ENCODE peak calls at places on chromosomes 2 and 18, in four cellular contexts. One of them, this sample, is unnamed.

GRCh38 chr2:158112971-158113370 is 11.3 kb downstream of the UPP2 start:
- DNase-seq in K562: no peak
- DNase-seq in IMR-90: no peak
- DNase-seq in HepG2: no peak
- DNase-seq in this sample: no peak

GRCh38 chr2:206163251-206163880 is 3.7 kb downstream of the EEF1B2 start:
- DNase-seq in K562: no peak
- DNase-seq in IMR-90: no peak
- DNase-seq in HepG2: no peak
- DNase-seq in this sample: no peak

GRCh38 chr2:226215902-226216503 is 583.6 kb downstream of the IRS1 start:
- DNase-seq in K562: peak
- DNase-seq in HepG2: peak
- DNase-seq in IMR-90: peak
- DNase-seq in this sample: no peak

GRCh38 chr2:62304429-62305417 is 108.8 kb downstream of the B3GNT2 start:
- DNase-seq in K562: peak
- DNase-seq in IMR-90: peak
- DNase-seq in HepG2: peak
- DNase-seq in this sample: no peak

GRCh38 chr2:68375522-68376040 is 10.5 kb downstream of the PLEK start:
- DNase-seq in HepG2: no peak
- DNase-seq in K562: no peak
- DNase-seq in IMR-90: no peak
- DNase-seq in this sample: no peak

GRCh38 chr18:8816805-8817204 is 111.4 kb downstream of the MTCL1 start:
- DNase-seq in HepG2: no peak
- DNase-seq in IMR-90: peak
- DNase-seq in K562: no peak
- DNase-seq in this sample: no peak

GRCh38 chr2:146540271-146540932 is 1304.4 kb upstream of the ACVR2A start:
- DNase-seq in IMR-90: no peak
- DNase-seq in HepG2: no peak
- DNase-seq in K562: no peak
- DNase-seq in this sample: no peak

GRCh38 chr2:223760838-223761502 is 76.4 kb downstream of the AP1S3 start:
- DNase-seq in IMR-90: peak
- DNase-seq in HepG2: peak
- DNase-seq in K562: no peak
- DNase-seq in this sample: peak

GRCh38 chr2:95342556-95343320 is 45.6 kb downstream of the KCNIP3 start:
- DNase-seq in HepG2: no peak
- DNase-seq in K562: no peak
- DNase-seq in IMR-90: no peak
- DNase-seq in this sample: no peak

GRCh38 chr18:47343291-47343690 is 91.8 kb upstream of the SKOR2 start:
- DNase-seq in IMR-90: no peak
- DNase-seq in HepG2: no peak
- DNase-seq in K562: no peak
- DNase-seq in this sample: no peak

GRCh38 chr2:12717988-12718661 is 1.4 kb downstream of the TRIB2 start:
- DNase-seq in K562: no peak
- DNase-seq in HepG2: no peak
- DNase-seq in IMR-90: peak
- DNase-seq in this sample: peak

GRCh38 chr2:106972782-106973181 is 86.8 kb upstream of the ST6GAL2 start:
- DNase-seq in HepG2: no peak
- DNase-seq in IMR-90: no peak
- DNase-seq in K562: no peak
- DNase-seq in this sample: no peak

GRCh38 chr2:8315766-8316165 is 366.1 kb upstream of the ID2 start:
- DNase-seq in IMR-90: peak
- DNase-seq in K562: peak
- DNase-seq in HepG2: no peak
- DNase-seq in this sample: no peak

GRCh38 chr2:232643813-232644347 is 10.5 kb downstream of the EFHD1 start:
- DNase-seq in HepG2: no peak
- DNase-seq in K562: no peak
- DNase-seq in IMR-90: no peak
- DNase-seq in this sample: no peak

GRCh38 chr2:210147614-210148013 is 23.6 kb downstream of the KANSL1L start:
- DNase-seq in K562: no peak
- DNase-seq in IMR-90: no peak
- DNase-seq in HepG2: no peak
- DNase-seq in this sample: no peak

GRCh38 chr2:224875870-224876269 is 159.7 kb upstream of the CCDC195 start:
- DNase-seq in IMR-90: no peak
- DNase-seq in K562: no peak
- DNase-seq in HepG2: no peak
- DNase-seq in this sample: no peak

GRCh38 chr2:226802573-226802972 is 3.0 kb upstream of the IRS1 start:
- DNase-seq in IMR-90: peak
- DNase-seq in HepG2: peak
- DNase-seq in K562: peak
- DNase-seq in this sample: no peak

DNA sequence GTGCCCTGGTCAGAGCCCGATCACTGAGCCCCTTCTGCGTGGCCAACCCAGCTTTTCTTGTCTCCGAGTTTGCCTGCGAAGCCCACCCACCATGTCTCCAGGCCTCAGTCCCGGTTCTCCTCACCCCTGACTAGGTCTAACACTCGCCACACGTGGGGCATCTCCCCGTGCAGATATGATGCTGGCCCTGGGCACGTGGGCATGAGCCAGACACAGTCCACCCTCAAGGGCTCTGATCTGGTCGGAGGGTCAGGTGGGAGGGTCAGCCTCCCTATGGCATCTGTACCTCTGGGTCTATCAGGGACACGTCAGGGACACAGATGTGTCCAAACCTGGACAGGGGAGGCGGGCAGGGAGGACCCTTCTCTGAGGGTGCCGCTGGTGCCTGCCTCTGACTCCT is 95.4 kb downstream of the RHOB start:
- DNase-seq in K562: no peak
- DNase-seq in HepG2: no peak
- DNase-seq in IMR-90: no peak
- DNase-seq in this sample: no peak
- H3K4me2 ChIP-seq in K562: no peak
- H3K4me2 ChIP-seq in HepG2: no peak
- H3K4me2 ChIP-seq in IMR-90: no peak
- H3K4me2 ChIP-seq in this sample: no peak

DNA sequence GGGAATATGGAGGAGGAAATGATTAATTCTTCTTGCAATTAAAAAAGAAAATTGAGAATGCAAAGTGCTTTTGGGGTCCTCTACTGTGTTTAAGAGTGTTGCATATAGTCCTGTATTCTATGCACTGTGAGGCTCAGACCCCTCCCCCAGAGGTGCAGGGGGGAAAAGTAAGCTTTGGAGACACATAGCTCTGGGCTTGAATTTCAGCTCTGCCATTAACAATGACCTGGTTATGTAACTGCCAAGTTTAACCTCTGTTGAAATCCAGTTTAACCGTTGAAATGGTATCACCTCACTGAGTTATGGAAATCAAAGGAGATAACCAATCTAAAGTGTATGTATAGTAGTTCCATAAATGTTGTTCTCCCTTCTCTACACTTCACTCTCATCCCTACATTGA is 56.9 kb upstream of the NAB1 start:
- DNase-seq in K562: no peak
- DNase-seq in IMR-90: no peak
- DNase-seq in HepG2: no peak
- DNase-seq in this sample: no peak
- TF ChIP-seq MAZ in K562: no peak
- TF ChIP-seq MAZ in IMR-90: no peak
- TF ChIP-seq MAZ in HepG2: no peak
- TF ChIP-seq MAZ in this sample: no peak

GRCh38 chr2:216081487-216082387 is at the start of the genes PECR and TMEM169:
- DNase-seq in K562: peak
- DNase-seq in HepG2: peak
- DNase-seq in IMR-90: peak
- DNase-seq in this sample: peak

GRCh38 chr2:216081012-216081411 is 597 bp downstream of the PECR start:
- DNase-seq in K562: no peak
- DNase-seq in IMR-90: no peak
- DNase-seq in HepG2: no peak
- DNase-seq in this sample: no peak

GRCh38 chr2:216082388-216082733 is 642 bp downstream of the TMEM169 start:
- DNase-seq in HepG2: no peak
- DNase-seq in IMR-90: no peak
- DNase-seq in K562: no peak
- DNase-seq in this sample: no peak

GRCh38 chr2:216082805-216083204 is 1.1 kb downstream of the TMEM169 start:
- DNase-seq in K562: no peak
- DNase-seq in HepG2: peak
- DNase-seq in IMR-90: peak
- DNase-seq in this sample: peak

GRCh38 chr2:216083464-216084279 is 2.0 kb downstream of the TMEM169 start:
- DNase-seq in K562: peak
- DNase-seq in IMR-90: peak
- DNase-seq in HepG2: peak
- DNase-seq in this sample: no peak
- H3K4me3 ChIP-seq in K562: no peak
- H3K4me3 ChIP-seq in IMR-90: no peak
- H3K4me3 ChIP-seq in HepG2: peak
- H3K4me3 ChIP-seq in this sample: no peak

DNA sequence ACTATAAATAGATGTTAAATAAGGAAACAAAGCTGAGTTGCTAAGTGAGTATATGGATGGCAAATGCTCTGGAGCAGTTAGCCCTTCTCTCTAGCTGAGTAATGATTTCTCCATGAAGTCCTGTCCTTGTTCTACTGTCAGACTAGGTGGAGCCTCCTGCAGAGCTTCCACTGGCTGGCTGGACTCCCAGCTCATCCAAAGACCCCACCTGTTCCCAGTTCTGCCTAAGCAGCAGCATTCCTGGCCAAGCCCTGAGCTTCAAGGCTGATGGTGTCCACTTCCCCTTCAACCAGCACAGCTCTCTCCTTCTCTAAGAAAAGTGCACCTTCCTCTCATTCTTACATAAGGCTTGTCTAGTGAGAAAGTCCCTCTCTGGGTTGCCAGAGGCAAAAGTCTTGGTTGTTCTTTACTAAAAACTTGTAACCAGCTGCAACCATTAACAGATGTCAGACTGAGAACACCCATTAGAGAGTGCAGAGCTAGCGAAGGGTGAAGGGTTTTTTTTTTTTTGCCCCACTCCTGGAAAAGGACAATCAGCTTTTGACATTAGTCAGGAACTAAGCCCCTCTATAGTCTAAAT is 58.9 kb downstream of the CXCR4 start:
- DNase-seq in IMR-90: no peak
- DNase-seq in HepG2: no peak
- DNase-seq in K562: no peak
- DNase-seq in this sample: no peak
- H3K4me2 ChIP-seq in IMR-90: no peak
- H3K4me2 ChIP-seq in HepG2: no peak
- H3K4me2 ChIP-seq in K562: no peak
- H3K4me2 ChIP-seq in this sample: no peak